ENCODE peak calls at places on chromosomes 12 and 14, in seven cellular contexts. One of them, this sample, is unnamed.

GRCh38 chr14:75018684-75019083 is 16.0 kb downstream of the EIF2B2 start:
- DNase-seq in transverse colon: peak
- DNase-seq in skeletal muscle cell: no peak
- DNase-seq in iris pigment epithelial cell: no peak
- DNase-seq in stimulated activated CD4-positive, alpha-beta T cell treated with anti-CD3 and anti-CD28 coated beads, Interleukin-15, amount 100 ng/mL, for 48 hours: no peak
- DNase-seq in posterior cingulate gyrus: no peak
- DNase-seq in AG20443: no peak
- DNase-seq in this sample: no peak

GRCh38 chr14:74913986-74914573 is 9.0 kb downstream of the RPS6KL1 start:
- DNase-seq in iris pigment epithelial cell: peak
- DNase-seq in transverse colon: peak
- DNase-seq in stimulated activated CD4-positive, alpha-beta T cell treated with anti-CD3 and anti-CD28 coated beads, Interleukin-15, amount 100 ng/mL, for 48 hours: no peak
- DNase-seq in AG20443: peak
- DNase-seq in posterior cingulate gyrus: peak
- DNase-seq in skeletal muscle cell: no peak
- DNase-seq in this sample: peak

GRCh38 chr12:82804601-82805000 is 117.9 kb downstream of the TMTC2 start:
- DNase-seq in posterior cingulate gyrus: no peak
- DNase-seq in AG20443: no peak
- DNase-seq in stimulated activated CD4-positive, alpha-beta T cell treated with anti-CD3 and anti-CD28 coated beads, Interleukin-15, amount 100 ng/mL, for 48 hours: no peak
- DNase-seq in transverse colon: no peak
- DNase-seq in iris pigment epithelial cell: no peak
- DNase-seq in skeletal muscle cell: no peak
- DNase-seq in this sample: no peak

GRCh38 chr14:94673071-94673470 is 60.9 kb downstream of the SERPINA3 start:
- DNase-seq in transverse colon: no peak
- DNase-seq in posterior cingulate gyrus: no peak
- DNase-seq in stimulated activated CD4-positive, alpha-beta T cell treated with anti-CD3 and anti-CD28 coated beads, Interleukin-15, amount 100 ng/mL, for 48 hours: no peak
- DNase-seq in AG20443: no peak
- DNase-seq in iris pigment epithelial cell: no peak
- DNase-seq in skeletal muscle cell: no peak
- DNase-seq in this sample: no peak

GRCh38 chr12:121278450-121279375 is 17.8 kb downstream of the CAMKK2 start:
- DNase-seq in posterior cingulate gyrus: no peak
- DNase-seq in iris pigment epithelial cell: no peak
- DNase-seq in skeletal muscle cell: no peak
- DNase-seq in transverse colon: no peak
- DNase-seq in AG20443: peak
- DNase-seq in stimulated activated CD4-positive, alpha-beta T cell treated with anti-CD3 and anti-CD28 coated beads, Interleukin-15, amount 100 ng/mL, for 48 hours: no peak
- DNase-seq in this sample: no peak

GRCh38 chr14:77554816-77555599 is 56.4 kb upstream of the ISM2 start:
- DNase-seq in transverse colon: no peak
- DNase-seq in iris pigment epithelial cell: no peak
- DNase-seq in stimulated activated CD4-positive, alpha-beta T cell treated with anti-CD3 and anti-CD28 coated beads, Interleukin-15, amount 100 ng/mL, for 48 hours: no peak
- DNase-seq in posterior cingulate gyrus: no peak
- DNase-seq in skeletal muscle cell: no peak
- DNase-seq in AG20443: no peak
- DNase-seq in this sample: no peak

GRCh38 chr12:8449293-8449944 is 6.3 kb upstream of the CLEC6A start:
- DNase-seq in skeletal muscle cell: no peak
- DNase-seq in AG20443: no peak
- DNase-seq in stimulated activated CD4-positive, alpha-beta T cell treated with anti-CD3 and anti-CD28 coated beads, Interleukin-15, amount 100 ng/mL, for 48 hours: no peak
- DNase-seq in posterior cingulate gyrus: no peak
- DNase-seq in iris pigment epithelial cell: no peak
- DNase-seq in transverse colon: no peak
- DNase-seq in this sample: no peak

GRCh38 chr12:100348657-100349454 is 8.0 kb upstream of the SLC17A8 start:
- DNase-seq in AG20443: peak
- DNase-seq in posterior cingulate gyrus: no peak
- DNase-seq in skeletal muscle cell: no peak
- DNase-seq in iris pigment epithelial cell: peak
- DNase-seq in stimulated activated CD4-positive, alpha-beta T cell treated with anti-CD3 and anti-CD28 coated beads, Interleukin-15, amount 100 ng/mL, for 48 hours: no peak
- DNase-seq in transverse colon: no peak
- DNase-seq in this sample: no peak

GRCh38 chr14:77458249-77458950 is 507 bp downstream of the AHSA1 start:
- DNase-seq in transverse colon: peak
- DNase-seq in posterior cingulate gyrus: no peak
- DNase-seq in stimulated activated CD4-positive, alpha-beta T cell treated with anti-CD3 and anti-CD28 coated beads, Interleukin-15, amount 100 ng/mL, for 48 hours: peak
- DNase-seq in AG20443: peak
- DNase-seq in skeletal muscle cell: no peak
- DNase-seq in iris pigment epithelial cell: peak
- DNase-seq in this sample: no peak

GRCh38 chr12:113766880-113767878 is 198.9 kb downstream of the RBM19 start:
- DNase-seq in AG20443: peak
- DNase-seq in stimulated activated CD4-positive, alpha-beta T cell treated with anti-CD3 and anti-CD28 coated beads, Interleukin-15, amount 100 ng/mL, for 48 hours: no peak
- DNase-seq in skeletal muscle cell: peak
- DNase-seq in transverse colon: no peak
- DNase-seq in iris pigment epithelial cell: peak
- DNase-seq in posterior cingulate gyrus: no peak
- DNase-seq in this sample: no peak

GRCh38 chr14:93713726-93714405 is 74.4 kb downstream of the PRIMA1 start:
- DNase-seq in AG20443: no peak
- DNase-seq in stimulated activated CD4-positive, alpha-beta T cell treated with anti-CD3 and anti-CD28 coated beads, Interleukin-15, amount 100 ng/mL, for 48 hours: no peak
- DNase-seq in skeletal muscle cell: no peak
- DNase-seq in iris pigment epithelial cell: no peak
- DNase-seq in posterior cingulate gyrus: no peak
- DNase-seq in transverse colon: no peak
- DNase-seq in this sample: no peak